ENCODE peak calls at places on chromosomes 5 and 9, in nine cellular contexts. W is upper lobe of right lung, H is pancreas, F is mammary epithelial cell, A is mucosa of descending colon, Z is IMR-90, I is left ventricle myocardium inferior, C is hepatocyte, D is GM06990. M is an unnamed sample.

GRCh38 chr5:84274585-84275468 is 109.9 kb downstream of the EDIL3 start:
- DNase-seq in I (peak; percentile 15), A (peak; percentile 33), D (no peak), H (no peak), F (peak; percentile 14), W (no peak), C (peak; percentile 42), Z (peak; percentile 28), M (no peak)

GRCh38 chr5:122316652-122317051 is 4.6 kb downstream of the SNCAIP start:
- DNase-seq in H (no peak), I (no peak), F (no peak), D (no peak), A (no peak), Z (no peak), W (no peak), C (no peak), M (no peak)

GRCh38 chr5:32814620-32815019 is 103.5 kb downstream of the NPR3 start:
- DNase-seq in A (no peak), D (no peak), C (no peak), H (no peak), F (peak; percentile 41), W (no peak), I (no peak), Z (peak; percentile 88), M (no peak)

GRCh38 chr9:125332527-125332926 is 70.9 kb downstream of the GAPVD1 start:
- DNase-seq in Z (no peak), F (no peak), I (no peak), H (no peak), W (no peak), A (no peak), C (no peak), D (peak; percentile 46), M (peak; percentile 48)

GRCh38 chr5:167294861-167295685 is 996.4 kb upstream of the WWC1 start:
- DNase-seq in H (no peak), A (peak; percentile 41), F (peak; percentile 87), W (no peak), D (no peak), C (peak; percentile 59), Z (peak; percentile 91), I (no peak), M (no peak)

GRCh38 chr5:32523625-32524024 is 61.7 kb upstream of the SUB1 start:
- DNase-seq in H (no peak), C (no peak), Z (no peak), W (no peak), D (no peak), A (no peak), I (no peak), F (no peak), M (no peak)

GRCh38 chr5:113242481-113243348 is 192.1 kb downstream of the TSSK1B start:
- DNase-seq in F (peak; percentile 72), C (no peak), A (no peak), I (no peak), D (no peak), H (no peak), W (no peak), Z (peak; percentile 17), M (no peak)

GRCh38 chr9:34636791-34637355 is 714 bp downstream of the SIGMAR1 start:
- DNase-seq in A (no peak), C (no peak), F (no peak), I (no peak), H (no peak), W (no peak), Z (peak; percentile 22), D (no peak), M (no peak)

GRCh38 chr5:77379558-77380061 is 112.5 kb downstream of the WDR41 start:
- DNase-seq in D (peak; percentile 61), Z (no peak), I (no peak), F (no peak), A (no peak), W (no peak), C (no peak), H (no peak), M (peak; percentile 38)

GRCh38 chr9:1001838-1002237 is 25.4 kb downstream of the DMRT3 start:
- DNase-seq in H (no peak), F (no peak), C (no peak), W (no peak), I (no peak), Z (no peak), D (no peak), A (no peak), M (no peak)

GRCh38 chr9:91116226-91116625 is 245.5 kb downstream of the AUH start:
- DNase-seq in W (no peak), H (no peak), D (no peak), F (no peak), Z (no peak), A (no peak), I (no peak), C (no peak), M (no peak)

GRCh38 chr5:135880278-135880677 is 15.4 kb downstream of the IL9 start:
- DNase-seq in I (no peak), W (no peak), F (no peak), A (no peak), D (no peak), C (no peak), Z (no peak), H (no peak), M (no peak)

GRCh38 chr9:99024959-99025358 is 80.0 kb upstream of the TGFBR1 start:
- DNase-seq in H (no peak), C (no peak), I (no peak), W (no peak), Z (peak; percentile 84), D (no peak), F (no peak), A (no peak), M (no peak)

GRCh38 chr9:136666364-136667216 is 3.9 kb downstream of the EGFL7 start:
- DNase-seq in C (no peak), F (no peak), Z (no peak), A (peak; percentile 24), I (no peak), W (no peak), D (no peak), H (no peak), M (no peak)
- H3K4me3 ChIP-seq in C (peak overlapping the region; percentile 36), F (peak overlapping the region; percentile 38), Z (peak overlapping the region; percentile 50), A (no peak overlapping the region), I (peak overlapping the region; percentile 81), W (peak overlapping the region; percentile 50), D (no peak overlapping the region), H (no peak overlapping the region), M (no peak overlapping the region)

GRCh38 chr5:133994297-133994989 is 10.3 kb downstream of the VDAC1 start:
- DNase-seq in Z (no peak), H (no peak), I (no peak), C (no peak), W (no peak), F (no peak), D (no peak), A (no peak), M (no peak)

GRCh38 chr5:133993563-133993962 is 11.2 kb downstream of the VDAC1 start:
- DNase-seq in F (no peak), W (no peak), Z (no peak), H (no peak), I (no peak), C (no peak), A (no peak), D (no peak), M (no peak)

GRCh38 chr5:133991171-133991910 is 13.4 kb downstream of the VDAC1 start:
- DNase-seq in D (no peak), A (no peak), W (no peak), Z (no peak), C (no peak), F (no peak), H (no peak), I (no peak), M (no peak)

GRCh38 chr5:133993152-133993548 is 11.6 kb downstream of the VDAC1 start:
- DNase-seq in F (peak; percentile 42), H (no peak), I (no peak), W (no peak), D (no peak), C (no peak), Z (peak; percentile 82), A (no peak), M (no peak)

DNA sequence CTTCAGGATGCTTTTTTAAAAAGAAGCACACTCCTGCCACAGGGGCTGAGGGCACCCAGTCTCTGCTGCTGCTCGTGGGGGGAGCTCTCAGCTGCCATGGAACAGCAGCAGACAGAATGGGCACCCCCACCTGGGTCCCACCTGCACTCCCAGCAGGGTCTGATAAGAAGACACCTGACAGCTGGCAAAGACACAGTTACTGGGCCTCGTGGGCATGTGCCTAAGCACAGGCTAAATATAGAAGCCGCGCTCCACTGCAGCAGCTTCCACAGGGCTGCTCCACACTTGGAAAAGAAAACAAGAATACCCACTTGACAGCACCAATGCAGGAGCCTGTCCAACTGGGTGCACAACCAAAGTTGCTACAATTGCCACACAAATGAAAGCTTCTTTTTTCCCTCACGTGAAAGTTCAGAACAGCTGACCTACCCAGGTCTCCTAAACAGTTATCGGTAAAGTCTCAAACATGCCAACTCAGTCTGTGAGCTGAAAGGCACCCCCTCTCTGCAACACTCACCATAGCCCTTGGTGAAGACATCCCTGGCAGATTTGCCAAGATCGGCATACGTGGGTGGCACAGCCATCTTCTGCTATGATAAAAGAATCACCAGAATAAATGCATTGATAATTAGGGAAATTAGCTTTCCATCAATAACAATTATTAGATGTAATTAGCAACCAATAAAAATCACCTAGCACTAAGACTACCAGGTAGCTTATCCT is 12.2 kb downstream of the VDAC1 start:
- DNase-seq in C (no peak), Z (no peak), W (no peak), I (peak; percentile 60), D (no peak), F (no peak), H (no peak), A (no peak), M (no peak)
- H3K4me3 ChIP-seq in C (no peak overlapping the region), Z (no peak overlapping the region), W (no peak overlapping the region), I (peak overlapping the region; percentile 48), D (no peak overlapping the region), F (no peak overlapping the region), H (no peak overlapping the region), A (no peak overlapping the region), M (no peak overlapping the region)

GRCh38 chr5:140707812-140708211 is 7.6 kb downstream of the ZMAT2 start:
- DNase-seq in D (no peak), I (no peak), A (no peak), F (no peak), C (no peak), Z (no peak), W (no peak), H (no peak), M (no peak)

GRCh38 chr5:140710899-140711552 is 10.8 kb downstream of the ZMAT2 start:
- DNase-seq in W (peak; percentile 91), C (peak; percentile 95), A (peak; percentile 88), I (peak; percentile 82), D (peak; percentile 89), H (peak; percentile 93), Z (peak; percentile 97), F (peak; percentile 97), M (peak; percentile 87)

GRCh38 chr5:140713562-140714094 is 13.4 kb downstream of the ZMAT2 start:
- DNase-seq in F (no peak), H (no peak), Z (no peak), A (no peak), C (no peak), D (no peak), W (no peak), I (no peak), M (no peak)

GRCh38 chr5:140711794-140712193 is 11.5 kb downstream of the ZMAT2 start:
- DNase-seq in F (no peak), C (no peak), H (no peak), A (no peak), Z (no peak), W (no peak), D (no peak), I (no peak), M (no peak)
- H3K4me3 ChIP-seq in F (no peak overlapping the region), C (no peak overlapping the region), H (no peak overlapping the region), A (no peak overlapping the region), Z (no peak overlapping the region), W (peak overlapping the region; percentile 74), D (no peak overlapping the region), I (peak overlapping the region; percentile 67), M (no peak overlapping the region)

GRCh38 chr5:171419663-171420428 is 399 bp downstream of the FGF18 start:
- DNase-seq in D (peak; percentile 52), H (no peak), I (peak; percentile 33), Z (peak; percentile 29), F (no peak), W (no peak), A (no peak), C (peak; percentile 69), M (no peak)
- H3K4me3 ChIP-seq in D (peak overlapping the region; percentile 10), H (peak overlapping the region; percentile 19), I (peak overlapping the region; percentile 73), Z (peak overlapping the region; percentile 34), F (peak overlapping the region; percentile 15), W (peak overlapping the region; percentile 44), A (no peak overlapping the region), C (peak overlapping the region; percentile 18), M (no peak overlapping the region)

M was measured in GM12864.